ENCODE peak calls at places on chromosomes 5 and 9, in eight cellular contexts. D is IMR-90, U is H1, Y is K562, I is A549, T is HepG2, A is SK-N-SH, R is GM12878. C is an unnamed sample.

GRCh38 chr5:17882760-17883488 is 248.7 kb downstream of the TAF11L14 start:
- DNase-seq in D (no peak), Y (no peak), R (no peak), U (peak), I (no peak), T (no peak), A (no peak), C (peak)

GRCh38 chr9:137058651-137059234 is 4.9 kb upstream of the ENTPD2 start:
- DNase-seq in A (no peak), Y (no peak), U (no peak), R (no peak), T (no peak), D (no peak), I (no peak), C (no peak)

GRCh38 chr9:114775981-114776380 is 29.9 kb downstream of the TNFSF15 start:
- DNase-seq in A (no peak), T (no peak), U (no peak), Y (no peak), I (no peak), D (no peak), R (no peak), C (no peak)

GRCh38 chr9:105064248-105065118 is 136.5 kb upstream of the ABCA1 start:
- DNase-seq in T (peak), A (peak), R (no peak), I (peak), U (no peak), Y (peak), D (peak), C (peak)

GRCh38 chr5:228886-229285 is 10.8 kb downstream of the SDHA start:
- DNase-seq in U (no peak), R (no peak), A (no peak), T (no peak), I (no peak), Y (no peak), D (no peak), C (no peak)

GRCh38 chr5:77133061-77133758 is 46.1 kb upstream of the ZBED3 start:
- DNase-seq in Y (no peak), A (no peak), U (no peak), D (peak), T (peak), I (peak), R (no peak), C (no peak)

GRCh38 chr9:20921362-20921761 is 110.1 kb downstream of the HACD4 start:
- DNase-seq in A (no peak), T (no peak), U (no peak), R (no peak), Y (no peak), D (peak), I (no peak), C (no peak)

GRCh38 chr5:53603009-53603687 is 42.7 kb downstream of the NDUFS4 start:
- DNase-seq in U (no peak), T (no peak), R (no peak), Y (no peak), A (peak), D (peak), I (no peak), C (no peak)

GRCh38 chr5:5983261-5983660 is 395.1 kb downstream of the MED10 start:
- DNase-seq in T (no peak), I (no peak), U (no peak), A (no peak), D (no peak), R (no peak), Y (no peak), C (no peak)

GRCh38 chr9:35114921-35115341 is 731 bp downstream of the ATOSB start:
- DNase-seq in I (no peak), A (peak), T (no peak), D (no peak), Y (peak), U (peak), R (no peak), C (no peak)

GRCh38 chr5:132422720-132423442 is 53.4 kb downstream of the SLC22A5 start:
- DNase-seq in I (no peak), D (peak), Y (peak), A (no peak), T (peak), U (no peak), R (no peak), C (no peak)

GRCh38 chr5:160231789-160232342 is 2.6 kb downstream of the FABP6 start:
- DNase-seq in I (no peak), D (peak), Y (no peak), U (no peak), A (no peak), T (no peak), R (peak), C (no peak)

GRCh38 chr9:96258967-96259366 is 43.0 kb downstream of the HSD17B3 start:
- DNase-seq in Y (no peak), D (no peak), U (no peak), A (no peak), T (no peak), R (no peak), I (no peak), C (peak)

GRCh38 chr5:573976-574375 is 38.2 kb upstream of the CEP72 start:
- DNase-seq in U (no peak), Y (no peak), A (no peak), D (no peak), T (no peak), R (no peak), I (no peak), C (no peak)

DNA sequence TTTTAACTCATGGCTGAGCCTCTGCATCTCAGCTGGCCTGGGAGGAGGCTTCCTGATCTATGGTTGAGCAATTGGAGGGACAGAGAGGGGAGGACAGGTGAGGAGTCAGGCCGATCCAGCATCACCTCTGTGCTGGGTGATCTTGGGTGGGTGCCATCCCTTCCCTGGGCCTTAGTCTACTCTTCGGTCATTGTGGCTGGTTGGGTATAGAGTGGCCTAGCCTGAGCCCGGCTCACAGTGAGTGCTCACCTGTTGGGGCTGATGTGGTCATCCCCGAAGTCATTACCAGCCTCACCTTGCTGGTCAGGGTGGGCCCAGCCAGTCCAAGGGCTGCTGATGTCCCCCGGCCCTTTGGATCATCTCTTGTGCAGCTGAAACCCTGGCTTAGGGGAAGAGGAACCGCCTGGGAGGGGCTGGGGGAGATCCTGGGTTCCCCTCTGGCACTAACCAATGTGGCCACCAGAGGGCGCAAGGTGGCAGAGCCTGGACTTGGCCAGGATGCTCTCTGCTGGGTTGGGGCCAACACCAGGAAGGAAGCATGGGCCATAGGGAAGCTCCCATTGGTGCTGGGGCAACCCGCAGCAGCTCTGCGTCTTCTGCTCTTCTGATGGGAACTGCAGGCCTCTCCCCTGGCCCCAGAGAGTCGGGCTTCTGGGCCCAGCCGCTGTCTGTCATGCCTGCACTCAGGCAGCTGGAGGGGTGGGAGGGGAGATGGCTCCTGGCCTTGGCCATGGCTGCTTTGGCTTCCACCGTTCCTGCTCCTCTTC is 17.3 kb upstream of the ODF2 start:
- DNase-seq in R (no peak), A (peak), Y (peak), T (peak), I (peak), U (peak), D (peak), C (peak)
- TF ChIP-seq USF2 in R (no peak), A (no peak), Y (no peak), T (no peak), I (no peak), U (no peak), D (no peak), C (no peak)

DNA sequence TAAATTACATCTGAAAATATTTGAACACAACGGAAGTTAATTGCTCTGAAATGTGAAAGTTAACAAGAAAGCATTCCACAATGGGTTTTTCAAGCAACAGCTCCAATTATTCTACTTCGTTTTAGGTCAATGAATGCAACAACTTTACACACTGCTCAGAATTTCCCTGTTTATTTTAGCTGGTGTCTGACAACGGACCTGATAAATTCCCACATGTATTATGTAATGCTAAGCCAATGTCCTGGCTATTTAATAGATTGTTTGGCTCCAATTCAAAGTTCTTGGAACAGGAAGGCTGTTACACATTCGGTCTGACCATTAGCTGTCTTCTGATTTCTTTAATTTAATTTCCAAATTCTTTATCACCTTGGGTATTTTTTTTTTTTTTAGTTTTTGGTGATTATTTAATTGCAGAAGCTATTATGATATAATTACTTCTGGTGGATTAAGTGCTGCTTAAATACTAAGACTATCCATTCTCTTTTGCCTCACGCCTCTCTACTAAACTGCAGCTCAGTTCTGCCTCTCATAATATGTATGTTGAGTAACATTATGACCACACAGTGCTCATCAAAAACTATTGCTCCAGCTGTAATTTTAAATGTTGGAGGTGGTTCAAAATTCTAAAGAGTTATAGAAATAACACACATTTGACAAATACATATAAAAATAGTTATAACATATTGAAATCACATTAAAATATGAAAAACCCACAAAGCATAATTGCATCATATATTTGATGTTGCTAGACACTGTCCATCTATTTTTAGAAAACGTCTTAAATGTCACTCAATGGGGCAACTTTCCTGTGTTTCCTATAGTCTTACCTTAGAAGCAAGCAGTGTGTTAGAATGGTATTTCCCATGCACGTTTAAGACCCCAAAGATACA is 57.8 kb downstream of the MEF2C start:
- DNase-seq in I (no peak), D (peak), T (no peak), A (no peak), U (no peak), Y (no peak), R (no peak), C (no peak)
- TF ChIP-seq USF2 in I (no peak), D (no peak), T (no peak), A (no peak), U (no peak), Y (no peak), R (no peak), C (no peak)

DNA sequence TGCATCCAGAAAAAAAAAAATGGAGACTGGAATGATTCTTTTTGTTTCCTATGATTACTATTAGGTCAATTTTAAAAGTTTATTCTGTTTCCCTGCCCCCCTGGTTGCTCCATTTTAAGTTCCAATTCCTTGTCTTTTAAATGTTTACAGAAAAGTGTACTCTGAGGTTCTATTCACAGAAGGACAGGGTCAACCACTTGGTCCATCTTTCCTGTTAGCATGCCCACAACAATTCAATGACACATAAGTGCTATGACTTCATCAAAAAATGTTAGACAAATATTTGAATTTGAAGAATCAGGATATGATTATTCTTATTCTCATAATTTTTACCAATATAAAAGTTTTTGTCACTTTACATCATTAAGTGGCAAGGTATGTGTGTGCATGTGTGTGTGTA is 123.7 kb downstream of the PDE4D start:
- DNase-seq in U (no peak), Y (no peak), I (no peak), D (no peak), R (no peak), A (no peak), T (no peak), C (no peak)
- TF ChIP-seq USF2 in U (no peak), Y (no peak), I (no peak), D (no peak), R (no peak), A (no peak), T (no peak), C (no peak)

DNA sequence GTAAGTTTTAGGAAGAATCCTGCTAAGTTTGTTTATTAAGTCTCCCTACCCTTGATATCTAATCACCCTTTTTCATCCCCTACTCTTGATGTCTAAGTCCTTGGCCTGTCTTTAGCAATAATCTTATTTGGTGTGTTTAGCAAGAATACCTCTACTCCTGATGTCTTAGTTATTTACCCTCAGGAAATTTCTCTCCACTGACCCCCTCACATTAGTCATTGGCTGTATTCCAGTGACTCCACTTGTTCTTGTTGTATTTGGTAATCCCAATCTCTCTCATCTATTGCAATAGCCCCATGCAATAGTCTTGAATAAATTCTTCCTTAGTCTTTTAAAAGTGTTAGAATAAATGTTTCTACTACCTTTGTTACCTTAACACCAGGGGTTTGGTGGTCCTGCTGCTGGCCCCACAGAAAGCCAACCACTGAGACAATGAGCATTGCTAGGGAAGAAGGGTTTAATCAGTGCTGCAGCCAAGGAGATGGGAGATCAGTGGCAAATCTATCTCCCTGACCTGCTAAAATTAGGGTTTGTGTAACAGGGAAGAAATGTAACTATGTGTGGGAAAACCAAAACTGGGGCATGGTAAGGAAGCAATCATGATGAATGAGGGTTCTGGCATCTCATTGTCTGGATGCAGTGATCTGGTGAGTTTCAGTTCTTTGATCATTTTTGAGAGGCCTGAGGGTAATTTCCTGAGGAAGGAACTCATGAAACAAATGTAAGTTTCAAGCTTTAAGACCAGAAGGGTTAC is 236.4 kb upstream of the DAB2 start:
- DNase-seq in D (no peak), Y (no peak), I (no peak), A (no peak), T (no peak), U (no peak), R (no peak), C (no peak)
- TF ChIP-seq USF2 in D (no peak), Y (no peak), I (no peak), A (no peak), T (no peak), U (no peak), R (no peak), C (no peak)

DNA sequence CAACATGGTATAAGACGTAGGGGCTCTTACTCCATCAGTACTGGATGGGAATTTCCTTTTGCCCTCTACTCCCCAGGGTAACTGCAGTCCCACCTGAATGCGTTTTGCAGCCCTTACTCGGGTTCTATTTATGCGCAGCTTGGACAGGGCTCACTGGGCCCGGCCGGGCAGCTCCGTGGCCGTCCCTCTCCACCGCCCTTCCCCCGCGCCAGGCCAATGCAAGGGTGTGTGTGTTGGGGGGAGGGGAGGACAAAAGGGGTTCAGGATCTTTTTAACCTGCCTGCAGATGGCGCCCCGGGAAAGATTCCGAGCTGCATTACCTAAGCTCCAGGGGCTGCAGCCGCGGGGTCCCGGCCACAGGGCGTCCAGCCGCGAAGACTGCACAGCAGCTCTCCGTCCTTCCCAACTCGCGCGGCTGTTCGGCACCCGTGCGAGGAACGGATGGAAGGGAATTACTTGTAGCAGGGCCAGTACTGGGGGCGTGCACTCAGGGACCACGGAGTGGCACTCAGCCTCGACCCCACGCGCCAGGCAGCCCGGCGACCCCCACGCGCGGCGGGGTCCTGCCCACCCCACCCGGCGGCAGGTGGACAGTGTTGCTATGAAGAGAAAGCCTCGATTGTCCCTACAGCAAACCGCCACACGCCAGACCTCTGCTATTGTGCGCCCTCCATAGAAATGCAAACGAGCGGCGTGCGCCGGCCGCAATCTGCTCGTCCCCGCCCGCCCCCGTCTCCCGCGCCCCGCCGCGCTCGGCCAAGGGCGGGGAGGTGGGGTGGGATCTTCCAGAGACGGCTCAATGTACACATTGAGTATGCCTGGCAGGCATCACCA is 966 bp upstream of the GADD45G start:
- DNase-seq in U (peak), Y (peak), R (no peak), A (peak), T (peak), D (peak), I (peak), C (peak)
- TF ChIP-seq USF2 in U (no peak), Y (no peak), R (no peak), A (no peak), T (no peak), D (no peak), I (no peak), C (no peak)

DNA sequence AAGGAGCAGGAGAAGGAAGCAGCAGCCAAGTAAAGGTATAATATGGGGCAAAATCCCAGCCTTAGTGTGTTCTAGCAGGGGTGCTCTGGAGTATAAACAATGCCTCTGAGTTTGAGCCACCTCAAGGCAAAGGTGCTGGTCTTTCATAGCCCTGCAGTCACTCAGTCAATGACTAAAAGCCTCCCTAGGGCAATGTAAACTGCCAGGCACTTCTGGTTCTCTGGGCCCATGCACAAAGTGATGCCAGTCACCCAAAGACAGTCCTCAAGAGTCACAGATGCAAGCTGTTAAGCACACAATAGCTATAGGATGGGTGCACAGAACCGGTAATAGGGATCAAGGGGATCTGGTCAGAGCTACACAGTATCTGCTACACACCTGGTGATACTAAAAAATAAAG is 12.6 kb downstream of the ZBTB5 start:
- DNase-seq in I (no peak), U (no peak), T (no peak), D (no peak), A (no peak), R (no peak), Y (no peak), C (no peak)
- TF ChIP-seq USF2 in I (no peak), U (no peak), T (no peak), D (no peak), A (no peak), R (no peak), Y (no peak), C (no peak)

GRCh38 chr5:172795401-172795977 is 24.5 kb upstream of the DUSP1 start:
- DNase-seq in R (no peak), T (no peak), U (no peak), Y (no peak), A (no peak), I (no peak), D (peak), C (no peak)
- TF ChIP-seq USF2 in R (no peak), T (no peak), U (no peak), Y (no peak), A (no peak), I (no peak), D (no peak), C (no peak)

DNA sequence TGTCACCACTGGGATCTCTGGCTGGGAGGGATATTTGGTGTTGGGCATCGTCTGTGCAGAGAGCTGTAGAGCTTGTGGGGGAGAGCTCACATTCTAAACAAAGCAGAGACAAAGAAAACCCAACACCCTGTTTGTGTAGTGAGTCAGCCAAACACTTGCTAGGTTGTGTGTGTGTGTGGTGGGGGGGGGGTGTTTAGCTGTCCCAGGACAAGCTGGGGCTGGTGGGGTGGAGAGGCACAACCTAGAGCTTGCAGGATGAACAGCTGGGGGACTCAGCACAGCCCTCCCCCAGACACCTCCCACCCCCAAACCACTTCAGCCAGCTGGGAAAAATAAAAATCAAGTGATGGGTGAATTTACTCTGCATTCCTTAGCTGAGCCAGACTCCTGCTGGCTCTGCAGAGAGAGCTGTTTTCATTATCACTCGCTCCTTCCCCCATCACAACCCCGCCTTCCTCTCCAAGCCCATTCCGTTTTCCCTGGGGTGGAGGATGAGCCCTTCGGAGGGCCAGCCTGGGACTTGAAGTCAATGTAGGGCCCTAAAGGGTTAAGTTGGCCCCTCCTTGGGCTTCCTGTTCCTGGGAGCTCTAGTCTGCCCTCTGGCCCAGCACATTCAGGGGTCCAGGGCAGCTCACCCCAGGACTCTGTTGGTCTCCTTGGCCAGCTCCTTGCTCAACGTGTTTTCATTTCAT is 2.6 kb downstream of the OLFML2A start:
- DNase-seq in Y (no peak), R (no peak), T (peak), D (peak), U (peak), A (no peak), I (peak), C (peak)
- TF ChIP-seq USF2 in Y (no peak), R (no peak), T (no peak), D (no peak), U (no peak), A (no peak), I (no peak), C (no peak)

GRCh38 chr9:74064702-74065101 is 432.4 kb upstream of the RORB start:
- DNase-seq in U (no peak), R (no peak), A (no peak), I (no peak), Y (no peak), D (no peak), T (no peak), C (no peak)
- TF ChIP-seq USF2 in U (no peak), R (no peak), A (no peak), I (no peak), Y (no peak), D (no peak), T (no peak), C (no peak)

GRCh38 chr9:121242219-121242954 is 25.6 kb upstream of the GSN start:
- DNase-seq in T (no peak), R (no peak), I (no peak), Y (no peak), D (peak), A (no peak), U (no peak), C (no peak)
- TF ChIP-seq USF2 in T (no peak), R (no peak), I (peak), Y (peak), D (peak), A (no peak), U (peak), C (peak)